ENCODE peak calls at places on chromosome 20, in ten cellular contexts. E is neuronal stem cell, H is OCI-LY7, U is BE2C, B is SJSA1, Y is A549, V is astrocyte, X is AG04449, P is cardiac fibroblast, F is HFF-Myc. D is an unnamed sample.

GRCh38 chr20:59448828-59449444 is 148.5 kb downstream of the EDN3 start:
- DNase-seq in F (no peak), P (no peak), B (no peak), Y (no peak), V (no peak), U (no peak), E (no peak), H (no peak), X (peak), D (no peak)

GRCh38 chr20:20212675-20213096 is 155.2 kb upstream of the INSM1 start:
- DNase-seq in Y (no peak), F (no peak), B (no peak), V (no peak), H (no peak), E (no peak), U (no peak), P (no peak), X (no peak), D (no peak)

GRCh38 chr20:47479506-47479905 is 22.2 kb upstream of the NCOA3 start:
- DNase-seq in X (no peak), U (no peak), Y (no peak), P (no peak), F (no peak), H (no peak), B (no peak), V (no peak), E (no peak), D (no peak)

GRCh38 chr20:31859266-31859997 is 10.9 kb downstream of the DUSP15 start:
- DNase-seq in E (no peak), P (no peak), V (no peak), U (no peak), F (no peak), Y (no peak), B (no peak), H (no peak), X (no peak), D (no peak)

GRCh38 chr20:57779401-57780003 is 69.7 kb upstream of the PMEPA1 start:
- DNase-seq in E (no peak), U (no peak), F (no peak), X (no peak), V (no peak), H (no peak), Y (peak), P (no peak), B (no peak), D (peak)

GRCh38 chr20:5136096-5136495 is 9.3 kb downstream of the CDS2 start:
- DNase-seq in Y (no peak), B (peak), U (no peak), V (peak), X (no peak), E (no peak), P (no peak), F (no peak), H (no peak), D (no peak)

GRCh38 chr20:47117325-47117724 is 222.7 kb downstream of the EYA2 start:
- DNase-seq in F (no peak), X (no peak), E (no peak), P (no peak), V (no peak), U (no peak), B (no peak), H (no peak), Y (no peak), D (no peak)

GRCh38 chr20:13819885-13820645 is 35.2 kb downstream of the NDUFAF5 start:
- DNase-seq in X (no peak), B (peak), H (peak), P (peak), E (peak), F (peak), Y (peak), U (peak), V (peak), D (peak)

GRCh38 chr20:64219202-64219601 is 36.3 kb upstream of the PCMTD2 start:
- DNase-seq in E (no peak), H (no peak), P (no peak), V (no peak), B (no peak), Y (no peak), X (no peak), U (no peak), F (no peak), D (no peak)

GRCh38 chr20:2759603-2760360 is 40.6 kb downstream of the CPXM1 start:
- DNase-seq in P (no peak), Y (no peak), B (no peak), F (no peak), X (no peak), U (no peak), E (no peak), H (peak), V (no peak), D (no peak)

GRCh38 chr20:56460459-56460858 is 8.0 kb upstream of the RTF2 start:
- DNase-seq in B (no peak), V (no peak), Y (no peak), U (no peak), E (no peak), F (no peak), X (no peak), P (no peak), H (no peak), D (no peak)

GRCh38 chr20:5168582-5169396 is 42.0 kb downstream of the CDS2 start:
- DNase-seq in F (no peak), U (no peak), Y (no peak), H (peak), P (peak), E (no peak), V (peak), X (no peak), B (peak), D (no peak)

GRCh38 chr20:856361-856775 is 22.9 kb downstream of the FAM110A start:
- DNase-seq in E (no peak), X (no peak), P (peak), Y (peak), U (no peak), V (peak), B (peak), H (no peak), F (peak), D (peak)

GRCh38 chr20:35030136-35030535 is 62.5 kb downstream of the TRPC4AP start:
- DNase-seq in P (no peak), Y (no peak), U (no peak), E (no peak), H (no peak), V (no peak), F (no peak), B (no peak), X (no peak), D (no peak)

GRCh38 chr20:45306431-45306982 is at the start of gene RBPJL:
- DNase-seq in B (no peak), V (no peak), F (no peak), P (no peak), X (no peak), H (peak), E (no peak), Y (no peak), U (no peak), D (no peak)

GRCh38 chr20:1377341-1377871 is 15.4 kb downstream of the FKBP1A start:
- DNase-seq in U (no peak), B (no peak), H (no peak), F (no peak), Y (no peak), E (no peak), V (no peak), X (no peak), P (no peak), D (no peak)

GRCh38 chr20:4962257-4962855 is 39.0 kb downstream of the SLC23A2 start:
- DNase-seq in P (no peak), U (no peak), H (peak), F (no peak), X (no peak), B (no peak), V (no peak), E (no peak), Y (no peak), D (no peak)

GRCh38 chr20:33862709-33863403 is 51.7 kb downstream of the CHMP4B start:
- DNase-seq in U (peak), F (peak), H (peak), V (peak), P (peak), E (peak), X (no peak), B (peak), Y (peak), D (no peak)

GRCh38 chr20:24148372-24148771 is 159.8 kb upstream of the GGTLC1 start:
- DNase-seq in V (no peak), X (no peak), Y (no peak), H (peak), P (no peak), U (no peak), E (no peak), B (no peak), F (no peak), D (no peak)

GRCh38 chr20:46108976-46109375 is 9.1 kb upstream of the CD40 start:
- DNase-seq in P (no peak), Y (no peak), X (no peak), H (no peak), V (no peak), B (no peak), U (no peak), F (no peak), E (no peak), D (no peak)

GRCh38 chr20:23084282-23084844 is 1.8 kb downstream of the CD93 start:
- DNase-seq in F (no peak), U (no peak), X (no peak), V (no peak), E (no peak), Y (no peak), B (no peak), H (no peak), P (no peak), D (no peak)

GRCh38 chr20:23083553-23084220 is 2.4 kb downstream of the CD93 start:
- DNase-seq in V (no peak), E (no peak), U (no peak), X (no peak), H (no peak), F (no peak), P (no peak), Y (no peak), B (no peak), D (no peak)

GRCh38 chr20:23086056-23086551 is at the start of gene CD93:
- DNase-seq in H (no peak), B (no peak), X (no peak), P (peak), F (no peak), U (no peak), Y (no peak), V (peak), E (no peak), D (no peak)

GRCh38 chr20:23085415-23086055 is 589 bp downstream of the CD93 start:
- DNase-seq in P (no peak), F (no peak), V (no peak), H (no peak), U (no peak), B (no peak), E (no peak), X (no peak), Y (no peak), D (no peak)

DNA sequence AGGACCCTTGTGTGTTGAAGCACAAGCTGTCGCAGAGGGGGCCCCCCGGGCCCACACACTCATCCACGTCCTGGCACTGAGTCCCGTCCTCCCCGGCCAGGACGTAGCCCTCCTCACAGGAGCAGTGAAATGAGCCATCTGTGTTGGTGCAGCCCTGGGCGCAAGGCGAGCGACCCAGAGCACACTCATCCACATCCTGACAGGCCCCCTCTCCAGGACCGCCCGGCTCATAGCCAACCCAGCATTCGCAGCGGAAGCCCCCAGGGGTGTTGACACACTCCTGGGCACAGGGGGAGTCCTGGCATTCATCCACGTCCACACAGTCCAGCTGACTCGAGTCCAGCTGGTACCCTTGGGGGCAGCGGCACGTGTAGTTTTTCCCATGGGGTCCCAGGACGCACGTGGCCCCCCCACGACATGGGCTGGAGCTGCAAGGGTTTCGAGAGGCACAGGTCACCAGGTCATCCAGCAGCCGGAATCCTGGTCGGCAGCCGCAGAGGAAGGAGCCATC is 1.2 kb downstream of the CD93 start:
- DNase-seq in H (no peak), E (no peak), U (no peak), F (no peak), B (no peak), P (no peak), X (no peak), V (no peak), Y (no peak), D (no peak)
- H3K4me3 ChIP-seq in H (no peak), E (no peak), U (no peak), F (no peak), B (no peak), P (no peak), X (no peak), V (no peak), Y (no peak), D (no peak)

GRCh38 chr20:18978311-18978710 is 164.7 kb downstream of the SCP2D1 start:
- DNase-seq in P (no peak), U (no peak), Y (no peak), X (no peak), F (no peak), H (no peak), B (no peak), E (no peak), V (no peak), D (no peak)
- H3K4me3 ChIP-seq in P (no peak), U (no peak), Y (no peak), X (no peak), F (no peak), H (no peak), B (no peak), E (no peak), V (no peak), D (no peak)

GRCh38 chr20:42484790-42485365 is 704.8 kb downstream of the PTPRT start:
- DNase-seq in E (no peak), F (no peak), H (no peak), Y (no peak), U (no peak), X (no peak), V (no peak), B (no peak), P (no peak), D (no peak)
- H3K4me3 ChIP-seq in E (no peak), F (no peak), H (no peak), Y (no peak), U (no peak), X (no peak), V (no peak), B (no peak), P (no peak), D (no peak)

DNA sequence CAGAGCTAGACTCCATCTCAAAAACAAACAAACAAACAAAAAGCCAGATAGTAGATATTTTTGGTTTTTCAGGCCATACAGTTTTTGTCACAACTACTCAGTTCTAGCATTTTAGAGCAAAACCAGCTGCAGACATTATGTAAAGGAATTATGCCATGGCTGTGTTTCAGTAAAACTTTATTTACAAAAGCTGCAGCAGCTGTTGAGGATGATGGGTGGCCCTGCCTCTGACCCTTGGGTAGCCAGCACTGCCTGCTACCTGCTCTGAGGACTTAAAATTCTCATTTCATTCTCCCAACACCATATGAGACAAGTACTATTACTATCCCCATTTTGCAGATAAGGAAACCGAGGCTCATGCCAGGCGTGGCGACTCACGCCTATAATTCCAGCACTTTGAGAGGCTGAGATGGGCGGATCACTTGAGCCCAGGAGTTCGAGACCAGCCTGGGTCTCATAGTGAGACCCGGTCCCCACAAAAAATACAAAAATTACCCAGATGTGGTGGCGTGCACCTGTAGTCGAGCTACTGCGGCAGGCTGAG is 56.3 kb downstream of the RIPOR3 start:
- DNase-seq in P (no peak), X (no peak), E (no peak), F (no peak), H (no peak), B (no peak), V (no peak), Y (no peak), U (no peak), D (no peak)
- H3K4me3 ChIP-seq in P (no peak), X (no peak), E (no peak), F (no peak), H (no peak), B (no peak), V (no peak), Y (peak), U (no peak), D (no peak)